ENCODE peak calls at places on chromosomes 12 and 14, in five cellular contexts. E, W, T, K and Q are unnamed samples.

GRCh38 chr12:3207858-3208257 is 130.7 kb downstream of the TSPAN9 start:
- DNase-seq in E (no peak), W (peak), T (no peak), K (no peak), Q (no peak)

GRCh38 chr12:121712462-121713256 is at the start of gene TMEM120B:
- DNase-seq in E (peak), W (peak), T (peak), K (peak), Q (peak)

GRCh38 chr14:37595809-37596595 is 573 bp downstream of the TTC6 start:
- DNase-seq in E (no peak), W (peak), T (peak), K (peak), Q (no peak)

GRCh38 chr14:61337893-61338292 is 16.5 kb downstream of the PRKCH start:
- DNase-seq in E (no peak), W (no peak), T (no peak), K (no peak), Q (no peak)

GRCh38 chr12:19846561-19846960 is 407.3 kb downstream of the AEBP2 start:
- DNase-seq in E (peak), W (peak), T (no peak), K (no peak), Q (no peak)

GRCh38 chr12:13171921-13172859 is 24.3 kb upstream of the EMP1 start:
- DNase-seq in E (peak), W (peak), T (no peak), K (no peak), Q (no peak)

GRCh38 chr12:8912910-8913309 is 1.4 kb upstream of the PHC1 start:
- DNase-seq in E (no peak), W (peak), T (peak), K (no peak), Q (no peak)

GRCh38 chr14:51603495-51603894 is 48.2 kb upstream of the FRMD6 start:
- DNase-seq in E (no peak), W (no peak), T (no peak), K (no peak), Q (no peak)

GRCh38 chr14:51093371-51094281 is 1.3 kb downstream of the TRIM9 start:
- DNase-seq in E (peak), W (peak), T (peak), K (peak), Q (no peak)

GRCh38 chr14:61475316-61475715 is 153.9 kb downstream of the PRKCH start:
- DNase-seq in E (peak), W (peak), T (no peak), K (no peak), Q (no peak)

GRCh38 chr12:95788637-95789036 is 1.9 kb downstream of the NTN4 start:
- DNase-seq in E (peak), W (no peak), T (no peak), K (no peak), Q (no peak)

GRCh38 chr12:113575386-113575785 is 103.7 kb upstream of the LHX5 start:
- DNase-seq in E (no peak), W (no peak), T (no peak), K (no peak), Q (no peak)

GRCh38 chr12:52992699-52993557 is 13.3 kb upstream of the EIF4B start:
- DNase-seq in E (peak), W (peak), T (no peak), K (no peak), Q (no peak)

GRCh38 chr14:68165274-68165843 is 345.8 kb downstream of the RAD51B start:
- DNase-seq in E (no peak), W (peak), T (no peak), K (no peak), Q (no peak)

GRCh38 chr12:57309420-57309819 is 58.4 kb upstream of the STAC3 start:
- DNase-seq in E (peak), W (peak), T (no peak), K (no peak), Q (no peak)

GRCh38 chr14:90576581-90576980 is 179.8 kb downstream of the CALM1 start:
- DNase-seq in E (peak), W (no peak), T (no peak), K (no peak), Q (no peak)

GRCh38 chr12:55728185-55728931 is 451 bp downstream of the CD63 start:
- DNase-seq in E (peak), W (peak), T (peak), K (peak), Q (no peak)

GRCh38 chr12:120230326-120230973 is 29.5 kb upstream of the RPLP0 start:
- DNase-seq in E (peak), W (peak), T (no peak), K (no peak), Q (no peak)

GRCh38 chr14:67529947-67530935 is 2.8 kb upstream of the PLEKHH1 start:
- DNase-seq in E (no peak), W (no peak), T (no peak), K (no peak), Q (no peak)

GRCh38 chr12:109698820-109699219 is 14.8 kb upstream of the FAM222A start:
- DNase-seq in E (no peak), W (no peak), T (no peak), K (no peak), Q (no peak)

GRCh38 chr14:68756071-68756481 is 36.8 kb downstream of the ZFP36L1 start:
- DNase-seq in E (peak), W (no peak), T (no peak), K (no peak), Q (no peak)

GRCh38 chr14:103483600-103483999 is 39.0 kb downstream of the CKB start:
- DNase-seq in E (peak), W (no peak), T (no peak), K (no peak), Q (no peak)

GRCh38 chr14:22458737-22459136 is 130.3 kb downstream of the DAD1 start:
- DNase-seq in E (no peak), W (no peak), T (no peak), K (no peak), Q (no peak)

GRCh38 chr14:93682459-93682858 is 105.8 kb downstream of the PRIMA1 start:
- DNase-seq in E (no peak), W (no peak), T (no peak), K (no peak), Q (no peak)

GRCh38 chr14:105665247-105665950 is 139.0 kb downstream of the TMEM121 start:
- DNase-seq in E (no peak), W (no peak), T (no peak), K (no peak), Q (no peak)

GRCh38 chr12:3598896-3599295 is 107.9 kb downstream of the PRMT8 start:
- DNase-seq in E (no peak), W (no peak), T (no peak), K (no peak), Q (no peak)

GRCh38 chr12:64169999-64170398 is 52.1 kb downstream of the KICS2 start:
- DNase-seq in E (peak), W (no peak), T (no peak), K (no peak), Q (no peak)

GRCh38 chr14:23953464-23954278 is at the start of gene DHRS4:
- DNase-seq in E (peak), W (peak), T (peak), K (peak), Q (peak)
- TF ChIP-seq CTCF in E (peak), W (peak), T (peak), K (peak), Q (peak)

GRCh38 chr14:74491952-74492351 is 1.2 kb downstream of the NPC2 start:
- DNase-seq in E (peak), W (peak), T (no peak), K (no peak), Q (no peak)
- TF ChIP-seq CTCF in E (no peak), W (peak), T (peak), K (no peak), Q (no peak)

DNA sequence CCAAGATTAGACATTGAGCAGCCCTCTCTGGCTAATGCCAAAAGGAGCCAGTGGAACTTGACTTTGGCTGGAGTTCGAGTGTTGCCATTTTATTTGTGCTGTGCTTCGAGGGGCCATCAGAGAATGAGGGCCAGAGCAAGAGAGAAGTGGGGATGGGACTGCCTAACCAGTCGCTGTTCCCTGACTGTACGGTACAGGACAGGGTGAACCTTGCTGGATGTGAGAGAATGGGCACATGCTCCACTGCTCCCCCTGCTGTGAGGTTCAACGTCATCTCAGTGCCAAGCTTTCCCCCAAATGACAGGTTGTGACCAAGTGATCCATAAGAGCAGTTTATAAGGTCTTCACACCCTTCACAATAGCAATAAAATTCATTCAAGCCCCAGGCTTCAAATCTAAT is 55.1 kb upstream of the BCL11B start:
- DNase-seq in E (no peak), W (no peak), T (no peak), K (no peak), Q (no peak)
- TF ChIP-seq CTCF in E (no peak), W (no peak), T (no peak), K (no peak), Q (no peak)

DNA sequence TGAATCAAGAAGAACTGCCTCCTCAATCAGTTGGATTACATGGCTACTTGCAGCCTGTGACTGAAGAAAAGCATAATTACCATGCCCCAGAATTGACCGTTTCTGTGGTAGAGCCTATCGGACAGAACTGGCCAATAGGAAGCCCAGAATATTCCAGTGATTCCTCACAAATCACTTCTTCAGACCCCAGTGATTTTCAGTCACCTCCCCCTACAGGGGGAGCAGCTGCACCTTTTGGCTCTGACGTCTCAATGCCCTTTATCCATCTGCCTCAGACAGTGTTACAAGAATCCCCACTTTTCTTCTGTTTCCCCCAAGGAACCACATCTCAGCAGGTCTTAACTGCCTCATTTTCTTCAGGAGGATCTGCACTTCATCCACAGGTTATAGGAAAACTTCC is 80.8 kb downstream of the RAD52 start:
- DNase-seq in E (no peak), W (no peak), T (no peak), K (no peak), Q (no peak)
- TF ChIP-seq CTCF in E (peak), W (no peak), T (no peak), K (no peak), Q (no peak)

GRCh38 chr12:16225692-16226091 is 51.8 kb downstream of the SLC15A5 start:
- DNase-seq in E (no peak), W (no peak), T (no peak), K (no peak), Q (no peak)

GRCh38 chr12:16224196-16224595 is 53.3 kb downstream of the SLC15A5 start:
- DNase-seq in E (no peak), W (no peak), T (no peak), K (no peak), Q (no peak)

GRCh38 chr12:16220120-16220519 is 57.4 kb downstream of the SLC15A5 start:
- DNase-seq in E (no peak), W (no peak), T (no peak), K (no peak), Q (no peak)

GRCh38 chr12:16218934-16219718 is 58.4 kb downstream of the SLC15A5 start:
- DNase-seq in E (no peak), W (no peak), T (no peak), K (no peak), Q (no peak)

DNA sequence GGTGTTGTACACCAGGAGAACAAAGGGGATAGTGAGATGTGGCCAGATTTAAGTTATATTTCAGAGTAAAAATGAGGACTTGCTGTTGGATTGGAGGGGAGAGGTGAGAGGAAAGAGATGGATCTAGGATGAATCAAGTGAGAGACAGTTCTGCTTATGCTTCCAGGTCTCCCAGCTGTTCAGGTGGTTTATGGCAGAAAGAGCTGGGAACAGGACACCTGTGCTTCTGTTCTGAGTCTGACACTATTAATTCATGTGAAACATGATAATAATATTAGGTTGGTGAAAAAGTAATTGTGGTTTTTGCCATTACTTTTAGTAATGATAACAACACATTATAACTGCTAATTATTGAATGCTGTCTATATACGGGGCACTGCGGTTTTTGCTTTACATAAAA is 55.7 kb downstream of the SLC15A5 start:
- DNase-seq in E (no peak), W (no peak), T (no peak), K (no peak), Q (no peak)
- TF ChIP-seq CTCF in E (no peak), W (no peak), T (no peak), K (no peak), Q (no peak)